ENCODE peak calls at places on chromosomes 5 and 9, in six cellular contexts. P, L, X, K, G and Q are unnamed samples.
A peak's percentile ranks its signal among the peaks of the same experiment; 100 is the strongest.

GRCh38 chr5:31408814-31409213 is 123.1 kb downstream of the DROSHA start:
- DNase-seq in P (no peak), L (peak; percentile 74), G (no peak), K (peak; percentile 78), X (no peak), Q (no peak)

GRCh38 chr9:38707885-38708640 is 11.9 kb downstream of the FAM240B start:
- DNase-seq in G (peak; percentile 49), X (no peak), K (no peak), L (no peak), P (no peak), Q (peak; percentile 52)

GRCh38 chr5:9513825-9514224 is 32.0 kb downstream of the SEMA5A start:
- DNase-seq in X (no peak), G (peak; percentile 47), L (peak; percentile 47), P (no peak), K (peak; percentile 50), Q (no peak)

GRCh38 chr5:178766936-178767912 is 36.8 kb upstream of the ZNF354A start:
- DNase-seq in L (no peak), G (peak; percentile 10), X (no peak), P (no peak), K (no peak), Q (no peak)

GRCh38 chr9:2621678-2622360 is at the start of gene VLDLR:
- DNase-seq in P (peak; percentile 37), G (peak; percentile 82), L (peak; percentile 17), K (peak; percentile 37), X (no peak), Q (peak; percentile 33)

GRCh38 chr9:115262477-115262876 is 144.5 kb upstream of the TNC start:
- DNase-seq in X (no peak), G (no peak), P (no peak), L (peak; percentile 75), K (peak; percentile 98), Q (peak; percentile 3)

GRCh38 chr9:107707419-107707837 is 217.9 kb upstream of the KLF4 start:
- DNase-seq in X (no peak), P (no peak), G (no peak), K (peak; percentile 96), L (peak; percentile 97), Q (no peak)

GRCh38 chr5:90528704-90529233 is 615 bp downstream of the LYSMD3 start:
- DNase-seq in K (peak; percentile 11), P (peak; percentile 16), X (no peak), G (peak; percentile 21), L (peak; percentile 29), Q (peak; percentile 17)

GRCh38 chr5:4204616-4205151 is 609.1 kb downstream of the IRX1 start:
- DNase-seq in P (no peak), G (no peak), X (no peak), L (no peak), K (no peak), Q (no peak)

GRCh38 chr9:121353246-121353975 is 16.6 kb downstream of the STOM start:
- DNase-seq in L (no peak), X (no peak), P (no peak), K (no peak), G (no peak), Q (peak; percentile 54)

GRCh38 chr9:86601697-86602096 is 247.5 kb upstream of the TUT7 start:
- DNase-seq in L (peak; percentile 50), X (no peak), P (no peak), K (no peak), G (no peak), Q (no peak)

GRCh38 chr5:172093559-172093958 is 87.1 kb upstream of the FBXW11 start:
- DNase-seq in L (no peak), G (no peak), K (no peak), P (no peak), X (no peak), Q (no peak)

GRCh38 chr9:4097991-4098390 is 201.9 kb downstream of the GLIS3 start:
- DNase-seq in P (no peak), K (peak; percentile 42), L (no peak), X (no peak), G (no peak), Q (no peak)

GRCh38 chr9:134546746-134547145 is 94.9 kb upstream of the COL5A1 start:
- DNase-seq in P (no peak), L (no peak), G (no peak), K (no peak), X (no peak), Q (no peak)

GRCh38 chr5:83924891-83925290 is 204.2 kb upstream of the HAPLN1 start:
- DNase-seq in X (no peak), K (peak; percentile 53), P (no peak), L (peak; percentile 80), G (no peak), Q (no peak)

GRCh38 chr9:16265671-16266070 is 604.8 kb downstream of the BNC2 start:
- DNase-seq in K (no peak), P (no peak), X (no peak), G (no peak), L (peak; percentile 31), Q (no peak)

GRCh38 chr9:21455320-21455719 is 15.1 kb downstream of the IFNA1 start:
- DNase-seq in X (no peak), L (peak; percentile 25), K (peak; percentile 49), P (no peak), G (peak; percentile 54), Q (peak; percentile 53)
- TF ChIP-seq CTCF in X (peak; percentile 40), L (peak; percentile 57), K (peak; percentile 75), P (peak; percentile 81), G (peak; percentile 67), Q (peak; percentile 81)

GRCh38 chr9:133349965-133350624 is 2.1 kb downstream of the RPL7A start:
- DNase-seq in K (no peak), L (no peak), P (no peak), X (no peak), G (no peak), Q (no peak)
- H3K4me3 ChIP-seq in K (no peak overlapping the region), L (no peak overlapping the region), P (peak overlapping the region; percentile 99), X (no peak overlapping the region), G (peak overlapping the region; percentile 77), Q (peak overlapping the region; percentile 92)

GRCh38 chr9:37269221-37269620 is 148.8 kb downstream of the ZCCHC7 start:
- DNase-seq in G (no peak), L (no peak), K (no peak), X (no peak), P (no peak), Q (no peak)
- TF ChIP-seq CTCF in G (no peak), L (no peak), K (no peak), X (no peak), P (no peak), Q (no peak)

DNA sequence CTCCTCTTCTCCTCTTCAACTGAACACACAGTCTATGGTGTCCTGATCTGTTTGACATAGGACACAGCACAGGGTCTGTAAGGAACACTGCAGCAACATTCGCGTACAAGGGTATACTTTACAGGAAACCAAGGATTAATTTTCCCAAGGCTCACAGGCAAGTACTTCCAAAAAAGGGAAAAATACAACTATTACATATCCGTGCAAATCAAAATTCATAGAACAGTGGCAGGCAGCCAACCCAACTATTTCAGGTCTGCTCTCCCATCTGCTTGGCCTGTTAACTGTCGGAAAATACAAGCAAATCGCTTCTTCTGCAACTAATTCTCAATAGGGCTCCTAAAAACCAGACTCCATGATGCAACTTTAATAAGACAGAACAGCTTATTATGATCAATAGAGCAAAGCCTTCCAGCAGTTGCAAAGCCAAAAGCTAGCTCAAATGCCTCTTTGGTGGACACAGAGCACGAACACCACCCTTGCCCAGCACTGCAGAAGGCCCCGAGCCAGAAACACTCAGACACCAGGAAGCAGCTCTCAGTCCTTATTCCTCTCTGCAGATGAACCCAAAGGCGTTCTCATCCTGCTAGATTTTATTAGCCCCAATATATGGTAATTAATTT is 69.0 kb downstream of the ZNF608 start:
- DNase-seq in L (peak; percentile 47), K (no peak), G (no peak), P (no peak), X (no peak), Q (no peak)
- H3K4me3 ChIP-seq in L (no peak overlapping the region), K (no peak overlapping the region), G (no peak overlapping the region), P (no peak overlapping the region), X (no peak overlapping the region), Q (no peak overlapping the region)

GRCh38 chr5:146050061-146050460 is 55.3 kb downstream of the PLAC8L1 start:
- DNase-seq in L (no peak), K (no peak), P (no peak), G (no peak), X (no peak), Q (no peak)

GRCh38 chr5:146055432-146055831 is 49.9 kb downstream of the PLAC8L1 start:
- DNase-seq in X (no peak), L (no peak), P (no peak), K (no peak), G (no peak), Q (no peak)

GRCh38 chr5:146049704-146050026 is 55.7 kb downstream of the PLAC8L1 start:
- DNase-seq in K (no peak), P (no peak), X (no peak), L (no peak), G (no peak), Q (no peak)

GRCh38 chr5:146051678-146052077 is 53.7 kb downstream of the PLAC8L1 start:
- DNase-seq in X (no peak), L (peak; percentile 85), P (no peak), G (no peak), K (peak; percentile 43), Q (no peak)

GRCh38 chr5:146052780-146053179 is 52.6 kb downstream of the PLAC8L1 start:
- DNase-seq in P (no peak), X (no peak), K (no peak), L (no peak), G (peak; percentile 51), Q (no peak)
- TF ChIP-seq CTCF in P (peak; percentile 38), X (no peak), K (peak; percentile 30), L (peak; percentile 27), G (peak; percentile 59), Q (peak; percentile 20)

GRCh38 chr5:88662801-88663360 is 220.1 kb downstream of the MEF2C start:
- DNase-seq in P (no peak), K (no peak), L (no peak), G (no peak), X (no peak), Q (no peak)
- H3K4me3 ChIP-seq in P (no peak overlapping the region), K (no peak overlapping the region), L (no peak overlapping the region), G (no peak overlapping the region), X (no peak overlapping the region), Q (no peak overlapping the region)